ENCODE peak calls at places on chromosomes 2 and 18, in five cellular contexts. F is naive thymus-derived CD4-positive, alpha-beta T cell; M is foreskin keratinocyte; A is transverse colon; W is ascending aorta. Z is an unnamed sample.

GRCh38 chr18:13530879-13531387 is 195.4 kb downstream of the FAM210A start:
- DNase-seq in M (no peak), F (no peak), A (peak), W (peak), Z (peak)

GRCh38 chr2:84022810-84023431 is 436.2 kb downstream of the SUCLG1 start:
- DNase-seq in W (no peak), M (peak), A (peak), F (no peak), Z (peak)

GRCh38 chr2:239020541-239021041 is 172.7 kb downstream of the TWIST2 start:
- DNase-seq in F (no peak), W (no peak), A (no peak), M (no peak), Z (no peak)

GRCh38 chr2:23620841-23621341 is 235.9 kb downstream of the KLHL29 start:
- DNase-seq in M (no peak), W (no peak), F (no peak), A (peak), Z (no peak)

GRCh38 chr2:159157361-159158045 is 129.0 kb downstream of the WDSUB1 start:
- DNase-seq in W (no peak), M (peak), A (no peak), F (no peak), Z (no peak)

GRCh38 chr18:56873441-56874140 is 222.4 kb downstream of the WDR7 start:
- DNase-seq in M (no peak), F (peak), W (no peak), A (no peak), Z (no peak)

GRCh38 chr2:53740170-53740569 is 27.4 kb upstream of the CHAC2 start:
- DNase-seq in W (no peak), A (no peak), M (no peak), F (no peak), Z (no peak)

GRCh38 chr2:230067990-230068657 is 600 bp downstream of the SLC16A14 start:
- DNase-seq in F (peak), W (no peak), A (peak), M (no peak), Z (peak)

GRCh38 chr2:46601328-46601963 is 122.1 kb downstream of the TMEM247 start:
- DNase-seq in W (no peak), A (no peak), F (no peak), M (no peak), Z (no peak)

GRCh38 chr2:201964631-201965206 is 68.9 kb upstream of the FZD7 start:
- DNase-seq in W (no peak), M (no peak), F (peak), A (no peak), Z (no peak)

GRCh38 chr2:16135913-16136310 is 195.6 kb downstream of the MYCN start:
- DNase-seq in A (no peak), M (no peak), F (no peak), W (no peak), Z (no peak)

GRCh38 chr2:142863485-142863921 is 14.0 kb upstream of the KYNU start:
- DNase-seq in W (no peak), M (no peak), A (no peak), F (no peak), Z (no peak)

GRCh38 chr2:55120634-55121359 is 70.5 kb upstream of the RTN4 start:
- DNase-seq in W (no peak), F (no peak), A (peak), M (no peak), Z (no peak)

GRCh38 chr18:46624127-46624526 is 32.9 kb downstream of the LOXHD1 start:
- DNase-seq in A (no peak), M (no peak), W (no peak), F (no peak), Z (no peak)

GRCh38 chr2:130798472-130799221 is 38.1 kb upstream of the ARHGEF4 start:
- DNase-seq in F (no peak), A (no peak), W (no peak), M (no peak), Z (peak)

GRCh38 chr2:74267068-74267467 is 68.7 kb downstream of the MTHFD2 start:
- DNase-seq in A (peak), W (no peak), F (peak), M (no peak), Z (peak)

GRCh38 chr2:188132385-188132784 is 159.3 kb upstream of the GULP1 start:
- DNase-seq in W (no peak), F (no peak), M (no peak), A (no peak), Z (no peak)

GRCh38 chr2:65416945-65417344 is 15.5 kb downstream of the SPRED2 start:
- DNase-seq in F (no peak), W (no peak), A (peak), M (no peak), Z (peak)

GRCh38 chr2:101112772-101113157 is 38.4 kb downstream of the TBC1D8 start:
- DNase-seq in W (no peak), F (no peak), A (no peak), M (no peak), Z (peak)

GRCh38 chr2:22626621-22627020 is 758.4 kb upstream of the KLHL29 start:
- DNase-seq in F (no peak), W (no peak), M (no peak), A (no peak), Z (peak)

GRCh38 chr18:2515408-2515807 is 55.9 kb downstream of the METTL4 start:
- DNase-seq in F (no peak), A (no peak), M (peak), W (no peak), Z (no peak)

GRCh38 chr18:26854292-26854881 is 11.1 kb downstream of the AQP4 start:
- DNase-seq in A (no peak), F (no peak), M (no peak), W (no peak), Z (peak)
- H3K27ac ChIP-seq in A (no peak), F (no peak), M (no peak), W (no peak), Z (no peak)

DNA sequence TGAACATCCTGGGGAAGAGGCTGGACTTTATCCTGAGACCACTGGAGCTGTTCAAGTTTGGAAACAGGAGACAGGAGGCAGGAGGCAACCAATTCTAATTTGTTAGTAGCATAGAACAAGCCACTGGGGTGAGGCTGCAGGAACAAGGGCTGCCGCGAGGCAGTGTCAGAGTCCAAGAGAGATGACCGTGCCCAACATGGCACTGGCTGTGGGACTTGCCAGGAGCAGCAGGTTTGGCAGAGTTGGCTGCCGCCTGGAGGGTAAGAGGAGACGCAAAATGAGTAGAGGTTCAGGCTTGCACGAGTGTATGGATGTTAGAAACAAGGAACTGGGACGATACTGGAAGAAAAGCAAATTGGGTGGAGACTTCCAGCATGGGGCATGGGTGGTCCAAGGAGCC is 168.5 kb downstream of the TPGS2 start:
- DNase-seq in A (no peak), F (no peak), M (no peak), W (no peak), Z (no peak)
- H3K27ac ChIP-seq in A (no peak), F (no peak), M (no peak), W (no peak), Z (no peak)

GRCh38 chr2:214591359-214591758 is 180.5 kb downstream of the VWC2L start:
- DNase-seq in A (no peak), F (no peak), M (no peak), W (no peak), Z (no peak)

DNA sequence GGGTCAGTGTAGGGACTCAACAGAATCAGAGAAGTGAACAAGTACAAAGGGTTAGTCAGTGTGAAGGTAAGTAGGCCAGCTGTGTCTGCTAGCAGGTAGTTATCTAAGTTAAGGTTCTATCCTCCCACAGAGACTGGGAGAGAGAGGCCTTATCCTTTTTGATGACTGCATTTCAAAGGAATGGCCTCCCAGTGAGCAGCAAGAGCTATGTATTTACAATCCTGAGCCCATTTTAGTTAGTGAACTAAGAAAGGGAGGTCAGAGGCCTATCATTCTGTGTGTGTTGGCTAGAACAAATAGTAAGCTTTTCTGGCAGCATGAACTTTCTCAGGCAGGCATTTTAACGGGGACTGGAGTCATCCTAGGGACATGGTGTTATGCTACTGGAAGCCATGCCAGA is 182.9 kb downstream of the VWC2L start:
- DNase-seq in F (no peak), M (no peak), W (no peak), A (no peak), Z (peak)
- H3K27ac ChIP-seq in F (no peak), M (no peak), W (no peak), A (no peak), Z (no peak)

DNA sequence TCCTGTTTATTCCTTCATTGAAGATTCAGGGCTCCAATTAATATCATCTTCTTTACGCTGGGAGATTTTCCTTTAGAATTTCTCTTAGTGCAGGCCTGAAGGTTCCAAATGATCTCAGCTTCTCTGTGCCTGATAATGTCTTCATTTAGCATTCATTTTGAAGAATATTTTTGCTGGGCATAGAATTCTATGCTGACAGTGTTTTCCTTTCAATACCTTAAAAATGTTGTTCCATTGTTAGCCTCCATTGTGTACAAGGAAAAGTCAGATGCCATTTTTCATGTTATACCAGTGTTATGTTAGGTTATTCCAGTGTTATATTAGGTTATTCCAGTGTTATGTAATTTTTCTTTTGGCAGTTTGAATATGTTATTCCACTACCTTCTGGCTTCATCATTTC is 14.9 kb upstream of the OR6B3 start:
- DNase-seq in F (no peak), A (no peak), W (no peak), M (no peak), Z (no peak)
- H3K27ac ChIP-seq in F (no peak), A (no peak), W (no peak), M (no peak), Z (no peak)

Z was measured in body of pancreas.